ENCODE peak calls at places on chromosomes 13 and 19, in seven cellular contexts. One of them, this sample, is unnamed.

GRCh38 chr19:18650468-18651001 is 13.7 kb downstream of the KLHL26 start:
- ATAC-seq in HepG2: no peak
- ATAC-seq in HCT116: no peak
- ATAC-seq in gastrocnemius medialis: peak
- ATAC-seq in A549: no peak
- ATAC-seq in right lobe of liver: peak
- ATAC-seq in heart left ventricle: peak
- ATAC-seq in this sample: peak

GRCh38 chr13:51416107-51416506 is 36.7 kb downstream of the INTS6 start:
- ATAC-seq in right lobe of liver: peak
- ATAC-seq in A549: no peak
- ATAC-seq in heart left ventricle: no peak
- ATAC-seq in gastrocnemius medialis: no peak
- ATAC-seq in HepG2: no peak
- ATAC-seq in HCT116: no peak
- ATAC-seq in this sample: no peak

GRCh38 chr13:80011448-80012212 is 329.3 kb downstream of the SPRY2 start:
- ATAC-seq in gastrocnemius medialis: peak
- ATAC-seq in heart left ventricle: peak
- ATAC-seq in HepG2: no peak
- ATAC-seq in A549: no peak
- ATAC-seq in HCT116: no peak
- ATAC-seq in right lobe of liver: no peak
- ATAC-seq in this sample: no peak

GRCh38 chr19:2315818-2316353 is 7.9 kb upstream of the LINGO3 start:
- ATAC-seq in HepG2: peak
- ATAC-seq in heart left ventricle: peak
- ATAC-seq in gastrocnemius medialis: peak
- ATAC-seq in A549: peak
- ATAC-seq in right lobe of liver: peak
- ATAC-seq in HCT116: peak
- ATAC-seq in this sample: peak

GRCh38 chr13:30847697-30848307 is 58.3 kb upstream of the MEDAG start:
- ATAC-seq in HepG2: no peak
- ATAC-seq in right lobe of liver: peak
- ATAC-seq in heart left ventricle: no peak
- ATAC-seq in A549: no peak
- ATAC-seq in HCT116: no peak
- ATAC-seq in gastrocnemius medialis: peak
- ATAC-seq in this sample: peak

GRCh38 chr19:51253088-51253806 is 2.4 kb downstream of the SIGLECL1 start:
- ATAC-seq in right lobe of liver: no peak
- ATAC-seq in gastrocnemius medialis: no peak
- ATAC-seq in heart left ventricle: no peak
- ATAC-seq in HCT116: no peak
- ATAC-seq in A549: no peak
- ATAC-seq in HepG2: no peak
- ATAC-seq in this sample: no peak

GRCh38 chr13:99657848-99658265 is 156.6 kb downstream of the TM9SF2 start:
- ATAC-seq in HepG2: no peak
- ATAC-seq in gastrocnemius medialis: no peak
- ATAC-seq in A549: peak
- ATAC-seq in heart left ventricle: peak
- ATAC-seq in right lobe of liver: peak
- ATAC-seq in HCT116: no peak
- ATAC-seq in this sample: peak

GRCh38 chr13:77521595-77522367 is 13.7 kb upstream of the SCEL start:
- ATAC-seq in A549: peak
- ATAC-seq in heart left ventricle: no peak
- ATAC-seq in right lobe of liver: no peak
- ATAC-seq in HCT116: peak
- ATAC-seq in HepG2: no peak
- ATAC-seq in gastrocnemius medialis: no peak
- ATAC-seq in this sample: no peak

GRCh38 chr13:51644649-51645048 is 60.4 kb downstream of the WDFY2 start:
- ATAC-seq in heart left ventricle: no peak
- ATAC-seq in right lobe of liver: peak
- ATAC-seq in HCT116: peak
- ATAC-seq in gastrocnemius medialis: no peak
- ATAC-seq in A549: peak
- ATAC-seq in HepG2: peak
- ATAC-seq in this sample: peak

GRCh38 chr19:56765107-56765506 is 75.4 kb downstream of the PEG3 start:
- ATAC-seq in gastrocnemius medialis: no peak
- ATAC-seq in heart left ventricle: peak
- ATAC-seq in right lobe of liver: peak
- ATAC-seq in HepG2: no peak
- ATAC-seq in HCT116: no peak
- ATAC-seq in A549: no peak
- ATAC-seq in this sample: peak

GRCh38 chr13:26693749-26694463 is 66.7 kb downstream of the GPR12 start:
- ATAC-seq in right lobe of liver: no peak
- ATAC-seq in A549: no peak
- ATAC-seq in gastrocnemius medialis: no peak
- ATAC-seq in HCT116: no peak
- ATAC-seq in heart left ventricle: no peak
- ATAC-seq in HepG2: no peak
- ATAC-seq in this sample: no peak

GRCh38 chr19:58317481-58318072 is 9.2 kb upstream of the ZSCAN22 start:
- ATAC-seq in right lobe of liver: peak
- ATAC-seq in HCT116: peak
- ATAC-seq in HepG2: no peak
- ATAC-seq in heart left ventricle: no peak
- ATAC-seq in A549: peak
- ATAC-seq in gastrocnemius medialis: no peak
- ATAC-seq in this sample: no peak

GRCh38 chr13:43102304-43102703 is 78.9 kb downstream of the DNAJC15 start:
- ATAC-seq in A549: no peak
- ATAC-seq in right lobe of liver: no peak
- ATAC-seq in HCT116: no peak
- ATAC-seq in HepG2: no peak
- ATAC-seq in gastrocnemius medialis: no peak
- ATAC-seq in heart left ventricle: no peak
- ATAC-seq in this sample: no peak

GRCh38 chr19:49688531-49689132 is 762 bp upstream of the ADM5 start:
- ATAC-seq in gastrocnemius medialis: no peak
- ATAC-seq in heart left ventricle: no peak
- ATAC-seq in HepG2: no peak
- ATAC-seq in HCT116: no peak
- ATAC-seq in A549: no peak
- ATAC-seq in right lobe of liver: peak
- ATAC-seq in this sample: no peak

GRCh38 chr13:30766957-30767603 is 31.7 kb downstream of the ALOX5AP start:
- ATAC-seq in HCT116: no peak
- ATAC-seq in gastrocnemius medialis: no peak
- ATAC-seq in A549: no peak
- ATAC-seq in HepG2: no peak
- ATAC-seq in heart left ventricle: no peak
- ATAC-seq in right lobe of liver: no peak
- ATAC-seq in this sample: no peak

GRCh38 chr13:113184568-113185440 is 23.7 kb downstream of the PCID2 start:
- ATAC-seq in heart left ventricle: no peak
- ATAC-seq in right lobe of liver: no peak
- ATAC-seq in HCT116: no peak
- ATAC-seq in HepG2: no peak
- ATAC-seq in gastrocnemius medialis: no peak
- ATAC-seq in A549: no peak
- ATAC-seq in this sample: no peak

GRCh38 chr19:33676999-33677665 is 55.4 kb downstream of the CHST8 start:
- ATAC-seq in heart left ventricle: no peak
- ATAC-seq in A549: no peak
- ATAC-seq in gastrocnemius medialis: no peak
- ATAC-seq in right lobe of liver: no peak
- ATAC-seq in HCT116: no peak
- ATAC-seq in HepG2: no peak
- ATAC-seq in this sample: no peak
- TF ChIP-seq CTCF in heart left ventricle: no peak
- TF ChIP-seq CTCF in A549: no peak
- TF ChIP-seq CTCF in gastrocnemius medialis: no peak
- TF ChIP-seq CTCF in right lobe of liver: no peak
- TF ChIP-seq CTCF in HCT116: no peak
- TF ChIP-seq CTCF in HepG2: no peak
- TF ChIP-seq CTCF in this sample: no peak

GRCh38 chr19:16591803-16592556 is 19.8 kb upstream of the SLC35E1 start:
- ATAC-seq in heart left ventricle: no peak
- ATAC-seq in A549: no peak
- ATAC-seq in HCT116: peak
- ATAC-seq in gastrocnemius medialis: no peak
- ATAC-seq in HepG2: no peak
- ATAC-seq in right lobe of liver: no peak
- ATAC-seq in this sample: no peak
- H3K27ac ChIP-seq in heart left ventricle: no peak
- H3K27ac ChIP-seq in A549: no peak
- H3K27ac ChIP-seq in HCT116: no peak
- H3K27ac ChIP-seq in gastrocnemius medialis: no peak
- H3K27ac ChIP-seq in HepG2: no peak
- H3K27ac ChIP-seq in right lobe of liver: no peak
- H3K27ac ChIP-seq in this sample: no peak

GRCh38 chr19:53131732-53132131 is 978 bp downstream of the ZNF415 start:
- ATAC-seq in A549: no peak
- ATAC-seq in HepG2: no peak
- ATAC-seq in HCT116: no peak
- ATAC-seq in heart left ventricle: peak
- ATAC-seq in gastrocnemius medialis: no peak
- ATAC-seq in right lobe of liver: no peak
- ATAC-seq in this sample: no peak

GRCh38 chr19:53136432-53136831 is 3.7 kb upstream of the ZNF415 start:
- ATAC-seq in HCT116: no peak
- ATAC-seq in HepG2: no peak
- ATAC-seq in gastrocnemius medialis: no peak
- ATAC-seq in right lobe of liver: no peak
- ATAC-seq in heart left ventricle: no peak
- ATAC-seq in A549: no peak
- ATAC-seq in this sample: no peak

GRCh38 chr19:53131085-53131484 is 1.6 kb downstream of the ZNF415 start:
- ATAC-seq in HCT116: no peak
- ATAC-seq in gastrocnemius medialis: no peak
- ATAC-seq in HepG2: no peak
- ATAC-seq in A549: no peak
- ATAC-seq in right lobe of liver: peak
- ATAC-seq in heart left ventricle: no peak
- ATAC-seq in this sample: no peak

GRCh38 chr19:53130506-53130905 is 2.2 kb downstream of the ZNF415 start:
- ATAC-seq in right lobe of liver: no peak
- ATAC-seq in HepG2: no peak
- ATAC-seq in heart left ventricle: no peak
- ATAC-seq in A549: no peak
- ATAC-seq in gastrocnemius medialis: peak
- ATAC-seq in HCT116: no peak
- ATAC-seq in this sample: no peak

DNA sequence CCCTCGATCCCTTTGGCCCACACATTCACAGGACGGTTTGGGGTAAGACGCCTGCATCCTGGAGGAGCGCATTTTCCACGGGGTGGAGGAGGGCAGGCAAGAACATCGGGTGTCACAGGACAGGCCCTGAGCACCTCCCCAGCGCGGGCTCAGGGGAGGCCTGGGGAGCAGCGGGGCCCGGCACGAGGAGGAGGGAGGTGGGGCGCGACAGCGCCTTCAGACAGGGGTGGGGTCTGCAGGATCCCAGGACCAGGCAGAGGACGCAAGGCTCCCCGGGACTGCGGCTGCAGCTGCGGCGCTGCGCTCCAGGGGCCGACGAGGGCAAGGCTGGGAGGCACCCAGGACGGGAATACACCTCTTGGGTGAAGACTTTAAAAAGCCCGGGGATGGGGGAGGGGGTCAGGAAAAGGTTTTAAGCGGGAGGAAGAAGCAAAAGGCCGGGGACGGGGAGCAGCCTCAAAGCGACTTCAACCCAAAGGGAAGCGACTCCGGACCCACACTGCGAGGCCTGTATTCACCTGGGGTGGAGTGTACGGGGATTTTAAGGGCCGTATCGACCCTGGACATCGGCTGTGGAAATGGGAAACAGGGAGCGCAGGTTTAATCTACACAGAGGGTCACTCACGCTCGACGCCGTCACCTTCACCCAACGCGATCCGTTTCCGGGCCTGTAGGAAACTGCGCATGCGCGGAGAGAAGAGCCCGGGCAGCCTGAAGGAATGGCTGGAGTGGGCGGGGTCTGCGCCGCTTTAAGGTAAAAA is at the start of gene ZNF415:
- ATAC-seq in HepG2: no peak
- ATAC-seq in gastrocnemius medialis: peak
- ATAC-seq in A549: no peak
- ATAC-seq in right lobe of liver: peak
- ATAC-seq in HCT116: no peak
- ATAC-seq in heart left ventricle: peak
- ATAC-seq in this sample: peak
- TF ChIP-seq POLR2A in HepG2: no peak
- TF ChIP-seq POLR2A in gastrocnemius medialis: peak
- TF ChIP-seq POLR2A in A549: no peak
- TF ChIP-seq POLR2A in right lobe of liver: no peak
- TF ChIP-seq POLR2A in HCT116: no peak
- TF ChIP-seq POLR2A in heart left ventricle: peak
- TF ChIP-seq POLR2A in this sample: peak

GRCh38 chr13:66952507-66952906 is 277.6 kb downstream of the PCDH9 start:
- ATAC-seq in HepG2: peak
- ATAC-seq in heart left ventricle: no peak
- ATAC-seq in gastrocnemius medialis: no peak
- ATAC-seq in HCT116: peak
- ATAC-seq in right lobe of liver: no peak
- ATAC-seq in A549: no peak
- ATAC-seq in this sample: no peak
- TF ChIP-seq CTCF in HepG2: no peak
- TF ChIP-seq CTCF in heart left ventricle: no peak
- TF ChIP-seq CTCF in gastrocnemius medialis: no peak
- TF ChIP-seq CTCF in HCT116: no peak
- TF ChIP-seq CTCF in right lobe of liver: no peak
- TF ChIP-seq CTCF in A549: no peak
- TF ChIP-seq CTCF in this sample: no peak

GRCh38 chr19:14434543-14435319 is 1.6 kb downstream of the PKN1 start:
- ATAC-seq in gastrocnemius medialis: peak
- ATAC-seq in HepG2: peak
- ATAC-seq in HCT116: peak
- ATAC-seq in right lobe of liver: peak
- ATAC-seq in heart left ventricle: peak
- ATAC-seq in A549: peak
- ATAC-seq in this sample: peak

GRCh38 chr19:14432817-14433453 is at the start of gene PKN1:
- ATAC-seq in heart left ventricle: peak
- ATAC-seq in right lobe of liver: peak
- ATAC-seq in A549: peak
- ATAC-seq in HepG2: peak
- ATAC-seq in HCT116: peak
- ATAC-seq in gastrocnemius medialis: peak
- ATAC-seq in this sample: peak

GRCh38 chr19:14434157-14434501 is 1.0 kb downstream of the PKN1 start:
- ATAC-seq in right lobe of liver: peak
- ATAC-seq in A549: peak
- ATAC-seq in HepG2: peak
- ATAC-seq in HCT116: peak
- ATAC-seq in heart left ventricle: peak
- ATAC-seq in gastrocnemius medialis: peak
- ATAC-seq in this sample: no peak

GRCh38 chr19:14435320-14436050 is 2.4 kb downstream of the PKN1 start:
- ATAC-seq in right lobe of liver: no peak
- ATAC-seq in heart left ventricle: no peak
- ATAC-seq in HepG2: no peak
- ATAC-seq in gastrocnemius medialis: no peak
- ATAC-seq in A549: no peak
- ATAC-seq in HCT116: no peak
- ATAC-seq in this sample: no peak

GRCh38 chr19:14433454-14434156 is 499 bp downstream of the PKN1 start:
- ATAC-seq in HCT116: peak
- ATAC-seq in right lobe of liver: peak
- ATAC-seq in gastrocnemius medialis: peak
- ATAC-seq in HepG2: peak
- ATAC-seq in heart left ventricle: peak
- ATAC-seq in A549: peak
- ATAC-seq in this sample: peak
- H3K27ac ChIP-seq in HCT116: peak
- H3K27ac ChIP-seq in right lobe of liver: peak
- H3K27ac ChIP-seq in gastrocnemius medialis: peak
- H3K27ac ChIP-seq in HepG2: peak
- H3K27ac ChIP-seq in heart left ventricle: peak
- H3K27ac ChIP-seq in A549: peak
- H3K27ac ChIP-seq in this sample: peak

This sample was measured in gastroesophageal sphincter.